ENCODE peak calls at places on chromosomes 11 and 22, in four cellular contexts. One of them, this sample, is unnamed.

GRCh38 chr11:14141676-14142075 is 179.2 kb downstream of the SPON1 start:
- DNase-seq in fibroblast of mammary gland: peak
- DNase-seq in CD8-positive, alpha-beta memory T cell: no peak
- DNase-seq in effector memory CD4-positive, alpha-beta T cell: no peak
- DNase-seq in this sample: no peak

GRCh38 chr11:12019867-12020416 is 11.5 kb upstream of the DKK3 start:
- DNase-seq in CD8-positive, alpha-beta memory T cell: no peak
- DNase-seq in fibroblast of mammary gland: no peak
- DNase-seq in effector memory CD4-positive, alpha-beta T cell: no peak
- DNase-seq in this sample: no peak

GRCh38 chr22:32050678-32051515 is 7.8 kb downstream of the SLC5A1 start:
- DNase-seq in CD8-positive, alpha-beta memory T cell: peak
- DNase-seq in fibroblast of mammary gland: peak
- DNase-seq in effector memory CD4-positive, alpha-beta T cell: peak
- DNase-seq in this sample: peak

GRCh38 chr22:38873469-38874411 is 1.7 kb upstream of the CBX6 start:
- DNase-seq in fibroblast of mammary gland: no peak
- DNase-seq in CD8-positive, alpha-beta memory T cell: peak
- DNase-seq in effector memory CD4-positive, alpha-beta T cell: no peak
- DNase-seq in this sample: peak

GRCh38 chr11:844693-845644 is 2.3 kb downstream of the TSPAN4 start:
- DNase-seq in fibroblast of mammary gland: peak
- DNase-seq in effector memory CD4-positive, alpha-beta T cell: no peak
- DNase-seq in CD8-positive, alpha-beta memory T cell: no peak
- DNase-seq in this sample: no peak

GRCh38 chr22:37951305-37951704 is 2.1 kb downstream of the C22orf23 start:
- DNase-seq in fibroblast of mammary gland: peak
- DNase-seq in effector memory CD4-positive, alpha-beta T cell: no peak
- DNase-seq in CD8-positive, alpha-beta memory T cell: no peak
- DNase-seq in this sample: no peak

GRCh38 chr22:24181088-24181995 is at the start of gene SUSD2:
- DNase-seq in effector memory CD4-positive, alpha-beta T cell: no peak
- DNase-seq in fibroblast of mammary gland: no peak
- DNase-seq in CD8-positive, alpha-beta memory T cell: peak
- DNase-seq in this sample: no peak

GRCh38 chr11:8259316-8259995 is 4.2 kb downstream of the LMO1 start:
- DNase-seq in effector memory CD4-positive, alpha-beta T cell: no peak
- DNase-seq in CD8-positive, alpha-beta memory T cell: no peak
- DNase-seq in fibroblast of mammary gland: no peak
- DNase-seq in this sample: no peak

GRCh38 chr11:27471067-27471587 is 1.5 kb downstream of the LGR4 start:
- DNase-seq in CD8-positive, alpha-beta memory T cell: no peak
- DNase-seq in fibroblast of mammary gland: no peak
- DNase-seq in effector memory CD4-positive, alpha-beta T cell: no peak
- DNase-seq in this sample: no peak

GRCh38 chr22:50627452-50627913 is 469 bp downstream of the ARSA start:
- DNase-seq in effector memory CD4-positive, alpha-beta T cell: no peak
- DNase-seq in fibroblast of mammary gland: no peak
- DNase-seq in CD8-positive, alpha-beta memory T cell: peak
- DNase-seq in this sample: no peak

GRCh38 chr22:47901911-47902310 is 1139.5 kb downstream of the TBC1D22A start:
- DNase-seq in effector memory CD4-positive, alpha-beta T cell: no peak
- DNase-seq in CD8-positive, alpha-beta memory T cell: no peak
- DNase-seq in fibroblast of mammary gland: no peak
- DNase-seq in this sample: no peak

GRCh38 chr22:29476116-29476515 is 3.9 kb upstream of the NEFH start:
- DNase-seq in fibroblast of mammary gland: no peak
- DNase-seq in CD8-positive, alpha-beta memory T cell: no peak
- DNase-seq in effector memory CD4-positive, alpha-beta T cell: no peak
- DNase-seq in this sample: no peak

GRCh38 chr11:66100272-66101037 is 30.4 kb downstream of the PACS1 start:
- DNase-seq in CD8-positive, alpha-beta memory T cell: peak
- DNase-seq in fibroblast of mammary gland: peak
- DNase-seq in effector memory CD4-positive, alpha-beta T cell: peak
- DNase-seq in this sample: no peak

GRCh38 chr22:28600546-28601143 is 79.0 kb downstream of the TTC28 start:
- DNase-seq in CD8-positive, alpha-beta memory T cell: no peak
- DNase-seq in effector memory CD4-positive, alpha-beta T cell: peak
- DNase-seq in fibroblast of mammary gland: peak
- DNase-seq in this sample: peak

GRCh38 chr11:131785801-131786200 is 415.4 kb downstream of the NTM start:
- DNase-seq in effector memory CD4-positive, alpha-beta T cell: no peak
- DNase-seq in CD8-positive, alpha-beta memory T cell: no peak
- DNase-seq in fibroblast of mammary gland: no peak
- DNase-seq in this sample: no peak

DNA sequence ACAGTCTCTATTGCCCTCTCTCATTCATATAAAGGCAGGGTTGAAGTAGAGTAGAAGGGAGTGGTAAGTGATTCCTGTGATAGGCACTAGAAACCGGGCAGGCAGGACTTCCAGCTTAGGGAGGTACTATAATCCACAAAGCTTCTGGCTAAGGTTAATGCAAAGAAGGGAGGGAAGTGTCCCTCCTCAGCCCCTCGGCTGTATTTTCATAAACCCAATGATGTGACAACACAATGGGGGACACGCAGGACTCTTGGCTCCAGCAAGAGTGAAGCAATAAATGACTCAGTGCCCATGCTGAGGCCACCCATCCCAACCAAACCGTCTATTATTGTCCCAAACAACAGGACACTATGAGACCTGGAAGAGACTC is 90.7 kb downstream of the ETS1 start:
- DNase-seq in fibroblast of mammary gland: no peak
- DNase-seq in effector memory CD4-positive, alpha-beta T cell: no peak
- DNase-seq in CD8-positive, alpha-beta memory T cell: no peak
- DNase-seq in this sample: no peak
- H3K4me3 ChIP-seq in fibroblast of mammary gland: no peak
- H3K4me3 ChIP-seq in effector memory CD4-positive, alpha-beta T cell: peak
- H3K4me3 ChIP-seq in CD8-positive, alpha-beta memory T cell: peak
- H3K4me3 ChIP-seq in this sample: peak

DNA sequence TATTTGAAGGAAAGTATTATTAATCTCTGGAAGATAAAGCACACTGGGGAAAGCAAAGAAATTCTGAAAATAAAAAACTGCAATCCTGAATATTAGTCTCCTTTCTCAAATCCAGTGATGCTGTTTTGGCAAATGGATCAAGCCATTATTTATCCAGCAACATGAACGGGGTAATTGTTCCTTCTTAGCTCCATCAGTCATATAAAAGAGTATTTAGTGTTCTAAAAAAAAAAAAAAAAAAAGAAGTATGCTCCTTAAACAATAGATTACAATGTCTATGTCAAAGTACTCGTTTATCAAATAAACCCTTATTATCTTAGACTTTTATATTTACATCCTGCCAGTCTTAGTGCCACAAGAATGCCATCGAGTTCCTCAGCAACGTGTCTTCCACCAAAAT is 1.3 kb downstream of the RDX start:
- DNase-seq in CD8-positive, alpha-beta memory T cell: no peak
- DNase-seq in fibroblast of mammary gland: no peak
- DNase-seq in effector memory CD4-positive, alpha-beta T cell: no peak
- DNase-seq in this sample: no peak
- H3K4me3 ChIP-seq in CD8-positive, alpha-beta memory T cell: peak
- H3K4me3 ChIP-seq in fibroblast of mammary gland: peak
- H3K4me3 ChIP-seq in effector memory CD4-positive, alpha-beta T cell: peak
- H3K4me3 ChIP-seq in this sample: peak

DNA sequence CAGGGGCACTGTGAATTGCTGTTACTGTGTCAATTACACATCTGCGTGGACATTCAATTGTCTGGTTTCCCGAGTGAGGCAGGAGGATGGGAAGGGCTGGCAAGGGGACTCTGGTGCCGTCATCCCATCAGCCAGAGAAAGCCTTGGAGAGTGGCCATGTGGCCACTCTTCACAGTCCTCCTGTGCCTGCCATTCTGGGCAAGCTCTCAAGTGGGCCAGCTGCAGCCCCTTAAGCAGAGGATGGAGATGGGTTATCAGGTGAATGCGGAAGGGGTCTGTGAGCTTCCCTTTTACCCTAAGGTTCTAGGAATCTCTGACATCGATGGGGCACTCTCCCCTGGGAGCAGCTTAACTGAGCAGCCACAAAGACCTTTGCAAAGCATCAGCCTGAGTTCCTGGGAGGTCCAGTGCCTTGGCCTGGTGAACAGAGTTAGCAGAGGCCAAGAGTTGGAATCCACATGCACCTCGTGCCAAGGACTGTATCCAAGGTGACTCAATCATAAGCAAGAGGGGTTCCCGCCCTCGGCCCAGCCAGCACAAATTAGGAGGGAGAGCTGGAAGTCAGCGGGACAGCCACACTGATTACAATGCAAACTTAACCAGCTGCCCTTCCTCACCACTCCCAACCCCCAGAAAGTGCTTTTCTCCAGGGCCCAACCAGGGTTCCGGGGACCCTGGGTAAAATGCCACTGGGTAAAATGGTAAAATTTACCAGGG is 193.7 kb downstream of the BUD13 start:
- DNase-seq in fibroblast of mammary gland: peak
- DNase-seq in effector memory CD4-positive, alpha-beta T cell: no peak
- DNase-seq in CD8-positive, alpha-beta memory T cell: no peak
- DNase-seq in this sample: no peak
- H3K4me3 ChIP-seq in fibroblast of mammary gland: no peak
- H3K4me3 ChIP-seq in effector memory CD4-positive, alpha-beta T cell: no peak
- H3K4me3 ChIP-seq in CD8-positive, alpha-beta memory T cell: no peak
- H3K4me3 ChIP-seq in this sample: no peak

GRCh38 chr11:73760066-73760679 is 701 bp downstream of the RAB6A start:
- DNase-seq in fibroblast of mammary gland: peak
- DNase-seq in CD8-positive, alpha-beta memory T cell: no peak
- DNase-seq in effector memory CD4-positive, alpha-beta T cell: no peak
- DNase-seq in this sample: no peak

GRCh38 chr11:73757598-73757997 is 3.3 kb downstream of the RAB6A start:
- DNase-seq in fibroblast of mammary gland: peak
- DNase-seq in effector memory CD4-positive, alpha-beta T cell: no peak
- DNase-seq in CD8-positive, alpha-beta memory T cell: no peak
- DNase-seq in this sample: no peak

GRCh38 chr11:73760680-73761402 is at the start of gene RAB6A:
- DNase-seq in CD8-positive, alpha-beta memory T cell: peak
- DNase-seq in fibroblast of mammary gland: peak
- DNase-seq in effector memory CD4-positive, alpha-beta T cell: peak
- DNase-seq in this sample: peak

GRCh38 chr11:73759520-73760065 is 1.3 kb downstream of the RAB6A start:
- DNase-seq in CD8-positive, alpha-beta memory T cell: no peak
- DNase-seq in fibroblast of mammary gland: peak
- DNase-seq in effector memory CD4-positive, alpha-beta T cell: no peak
- DNase-seq in this sample: no peak

DNA sequence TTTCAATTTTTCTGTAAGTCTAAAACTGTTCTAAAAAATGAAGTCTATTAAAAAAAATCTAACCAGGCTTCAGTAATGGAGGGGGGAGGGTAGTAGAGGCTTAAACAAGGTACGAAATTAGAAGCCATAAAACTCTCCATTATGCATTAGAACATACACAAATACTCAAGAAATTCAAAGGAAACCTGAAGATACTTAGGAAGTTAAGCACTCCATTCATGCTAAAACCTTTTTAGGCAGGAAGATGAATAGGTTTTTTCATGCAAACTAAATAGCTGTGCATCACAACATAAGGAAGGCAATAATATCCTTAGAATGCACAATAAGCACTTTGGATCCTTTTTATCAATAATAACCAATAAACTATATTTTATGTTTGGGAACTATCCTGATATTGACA is 2.4 kb downstream of the RAB6A start:
- DNase-seq in effector memory CD4-positive, alpha-beta T cell: no peak
- DNase-seq in CD8-positive, alpha-beta memory T cell: no peak
- DNase-seq in fibroblast of mammary gland: no peak
- DNase-seq in this sample: no peak
- H3K4me3 ChIP-seq in effector memory CD4-positive, alpha-beta T cell: no peak
- H3K4me3 ChIP-seq in CD8-positive, alpha-beta memory T cell: no peak
- H3K4me3 ChIP-seq in fibroblast of mammary gland: no peak
- H3K4me3 ChIP-seq in this sample: peak